ENCODE peak calls at places on chromosomes 2 and 18, in four cellular contexts. B is posterior vena cava; F is stimulated activated CD4-positive, alpha-beta T cell treated with anti-CD3 and anti-CD28 coated beads, Interleukin-12 subunit alpha, Interleukin-12 subunit beta, amount 100 ng/mL, for 24 hours; T is sciatic nerve. D is an unnamed sample.

GRCh38 chr2:235049069-235049468 is 97.3 kb downstream of the SH3BP4 start:
- DNase-seq in B (peak; percentile 17), F (no peak), T (peak; percentile 37), D (peak; percentile 33)

GRCh38 chr18:46636040-46636630 is 20.9 kb downstream of the LOXHD1 start:
- DNase-seq in B (no peak), F (no peak), T (no peak), D (no peak)

GRCh38 chr2:237092920-237093781 is 7.5 kb downstream of the COPS8 start:
- DNase-seq in B (no peak), F (no peak), T (no peak), D (no peak)

GRCh38 chr18:79420033-79420745 is 24.5 kb downstream of the NFATC1 start:
- DNase-seq in B (no peak), F (no peak), T (no peak), D (peak; percentile 58)

GRCh38 chr18:74082476-74083070 is 65.1 kb downstream of the FBXO15 start:
- DNase-seq in B (no peak), F (peak; percentile 59), T (no peak), D (peak; percentile 90)

GRCh38 chr2:117714110-117714509 is 100.4 kb upstream of the DDX18 start:
- DNase-seq in B (no peak), F (no peak), T (no peak), D (no peak)

GRCh38 chr2:159168707-159169106 is 117.8 kb downstream of the WDSUB1 start:
- DNase-seq in B (no peak), F (no peak), T (no peak), D (no peak)

GRCh38 chr18:13175754-13176210 is 42.8 kb upstream of the LDLRAD4 start:
- DNase-seq in B (no peak), F (no peak), T (no peak), D (no peak)

GRCh38 chr2:112772322-112772721 is 7.9 kb upstream of the CKAP2L start:
- DNase-seq in B (no peak), F (no peak), T (no peak), D (no peak)

GRCh38 chr18:53567935-53568574 is 656.4 kb downstream of the MBD2 start:
- DNase-seq in B (no peak), F (no peak), T (no peak), D (no peak)

GRCh38 chr2:183995632-183996031 is 602.7 kb upstream of the ZNF804A start:
- DNase-seq in B (no peak), F (no peak), T (no peak), D (no peak)

GRCh38 chr2:166433457-166433856 is 57.7 kb upstream of the SCN9A start:
- DNase-seq in B (no peak), F (no peak), T (no peak), D (no peak)

GRCh38 chr2:224359569-224359968 is 42.3 kb downstream of the FAM124B start:
- DNase-seq in B (no peak), F (no peak), T (no peak), D (no peak)

GRCh38 chr2:212295571-212295970 is 243.0 kb downstream of the ERBB4 start:
- DNase-seq in B (no peak), F (no peak), T (no peak), D (no peak)

GRCh38 chr2:196849895-196850294 is 40.7 kb upstream of the C2orf66 start:
- DNase-seq in B (no peak), F (no peak), T (no peak), D (no peak)

GRCh38 chr2:70946832-70947442 is 11.2 kb downstream of the ATP6V1B1 start:
- DNase-seq in B (no peak), F (peak; percentile 46), T (peak; percentile 64), D (no peak)

GRCh38 chr2:1731963-1732768 is 12.1 kb downstream of the PXDN start:
- DNase-seq in B (peak; percentile 82), F (no peak), T (peak; percentile 67), D (no peak)

GRCh38 chr2:43152711-43153627 is 73.4 kb downstream of the ZFP36L2 start:
- DNase-seq in B (no peak), F (no peak), T (no peak), D (no peak)

GRCh38 chr18:22330508-22330907 is 87.2 kb downstream of the CTAGE1 start:
- DNase-seq in B (no peak), F (no peak), T (no peak), D (no peak)

GRCh38 chr2:16069933-16070647 is 129.7 kb downstream of the MYCN start:
- DNase-seq in B (no peak), F (no peak), T (peak; percentile 67), D (no peak)

GRCh38 chr2:235170016-235170415 is 218.2 kb downstream of the SH3BP4 start:
- DNase-seq in B (no peak), F (no peak), T (no peak), D (no peak)

GRCh38 chr2:9877726-9878125 is 34.5 kb downstream of the TAF1B start:
- DNase-seq in B (no peak), F (no peak), T (no peak), D (no peak)

GRCh38 chr2:186459009-186459408 is 27.1 kb upstream of the ZC3H15 start:
- DNase-seq in B (no peak), F (no peak), T (no peak), D (no peak)

GRCh38 chr2:135202751-135203150 is 150.7 kb downstream of the RAB3GAP1 start:
- DNase-seq in B (no peak), F (no peak), T (no peak), D (no peak)

GRCh38 chr2:69624611-69625010 is 18.9 kb downstream of the AAK1 start:
- DNase-seq in B (no peak), F (no peak), T (no peak), D (no peak)

GRCh38 chr18:11963991-11964484 is 17.3 kb upstream of the IMPA2 start:
- DNase-seq in B (no peak), F (no peak), T (no peak), D (no peak)

D was measured in spleen.